ENCODE peak calls at places on chromosomes 7 and 10, in ten cellular contexts. T, X, I, E, Q, N, O, D, A and U are unnamed samples.

GRCh38 chr7:73831656-73832579 is 1.1 kb downstream of the CLDN4 start:
- DNase-seq in T (no peak), X (no peak), I (no peak), E (no peak), Q (no peak), N (no peak), O (no peak), D (no peak), A (peak; percentile 58), U (no peak)

GRCh38 chr10:5291501-5292195 is 73.1 kb upstream of the UCN3 start:
- DNase-seq in T (peak; percentile 52), X (peak; percentile 68), I (peak; percentile 62), E (peak; percentile 90), Q (peak; percentile 82), N (no peak), O (peak; percentile 42), D (peak; percentile 58), A (peak; percentile 38), U (peak; percentile 65)

GRCh38 chr10:71921319-71922027 is 42.7 kb upstream of the CHST3 start:
- DNase-seq in T (peak; percentile 58), X (no peak), I (no peak), E (peak; percentile 77), Q (peak; percentile 84), N (no peak), O (no peak), D (no peak), A (no peak), U (no peak)

GRCh38 chr7:151459726-151460473 is 20.0 kb upstream of the CRYGN start:
- DNase-seq in T (peak; percentile 77), X (no peak), I (no peak), E (peak; percentile 97), Q (peak; percentile 84), N (no peak), O (no peak), D (no peak), A (peak; percentile 79), U (no peak)

GRCh38 chr10:57867226-57867625 is 400.5 kb downstream of the IPMK start:
- DNase-seq in T (no peak), X (no peak), I (no peak), E (no peak), Q (no peak), N (no peak), O (no peak), D (no peak), A (no peak), U (no peak)

GRCh38 chr7:22639400-22639799 is 87.6 kb upstream of the IL6 start:
- DNase-seq in T (no peak), X (no peak), I (no peak), E (peak; percentile 65), Q (no peak), N (no peak), O (no peak), D (no peak), A (no peak), U (no peak)

GRCh38 chr7:128136215-128136597 is 104.9 kb upstream of the LEP start:
- DNase-seq in T (no peak), X (no peak), I (no peak), E (no peak), Q (no peak), N (no peak), O (no peak), D (no peak), A (no peak), U (no peak)

GRCh38 chr10:88652621-88653020 is 11.6 kb upstream of the LIPF start:
- DNase-seq in T (no peak), X (no peak), I (no peak), E (no peak), Q (no peak), N (no peak), O (no peak), D (no peak), A (no peak), U (no peak)

GRCh38 chr7:142009142-142009541 is 13.5 kb downstream of the MGAM start:
- DNase-seq in T (no peak), X (no peak), I (no peak), E (no peak), Q (no peak), N (no peak), O (no peak), D (no peak), A (no peak), U (no peak)

GRCh38 chr10:87896216-87896615 is 32.8 kb downstream of the PTEN start:
- DNase-seq in T (no peak), X (no peak), I (no peak), E (no peak), Q (no peak), N (no peak), O (no peak), D (no peak), A (no peak), U (no peak)

GRCh38 chr10:16186564-16186963 is 250.2 kb upstream of the PTER start:
- DNase-seq in T (no peak), X (no peak), I (no peak), E (no peak), Q (no peak), N (no peak), O (no peak), D (no peak), A (no peak), U (no peak)

GRCh38 chr7:140304071-140304799 is 94.1 kb downstream of the SLC37A3 start:
- DNase-seq in T (no peak), X (peak; percentile 70), I (peak; percentile 69), E (peak; percentile 60), Q (peak; percentile 4), N (no peak), O (no peak), D (no peak), A (peak; percentile 53), U (no peak)

GRCh38 chr7:72435366-72435765 is 23.2 kb upstream of the CALN1 start:
- DNase-seq in T (peak; percentile 46), X (no peak), I (no peak), E (peak; percentile 2), Q (no peak), N (no peak), O (no peak), D (no peak), A (no peak), U (no peak)

GRCh38 chr7:27156508-27156898 is at the start of gene HOXA7:
- DNase-seq in T (no peak), X (no peak), I (no peak), E (no peak), Q (no peak), N (no peak), O (no peak), D (no peak), A (no peak), U (no peak)

GRCh38 chr10:34222359-34222758 is 592.7 kb downstream of the PARD3 start:
- DNase-seq in T (no peak), X (no peak), I (no peak), E (no peak), Q (no peak), N (no peak), O (no peak), D (no peak), A (no peak), U (no peak)

GRCh38 chr7:5854738-5855137 is 25.9 kb upstream of the OCM start:
- DNase-seq in T (no peak), X (no peak), I (no peak), E (no peak), Q (no peak), N (no peak), O (no peak), D (no peak), A (no peak), U (no peak)

GRCh38 chr7:50657341-50657873 is 92.2 kb upstream of the DDC start:
- DNase-seq in T (peak; percentile 68), X (no peak), I (no peak), E (peak; percentile 86), Q (peak; percentile 52), N (no peak), O (no peak), D (no peak), A (no peak), U (no peak)

GRCh38 chr10:124063736-124064135 is 29.7 kb downstream of the CHST15 start:
- DNase-seq in T (no peak), X (no peak), I (no peak), E (peak; percentile 86), Q (peak; percentile 77), N (no peak), O (no peak), D (no peak), A (peak; percentile 32), U (no peak)

GRCh38 chr7:101838837-101839483 is 21.5 kb downstream of the CUX1 start:
- DNase-seq in T (no peak), X (no peak), I (no peak), E (no peak), Q (no peak), N (no peak), O (no peak), D (no peak), A (no peak), U (no peak)

GRCh38 chr7:112205348-112206237 is 606 bp downstream of the DOCK4 start:
- DNase-seq in T (peak; percentile 73), X (peak; percentile 48), I (peak; percentile 28), E (peak; percentile 78), Q (peak; percentile 55), N (no peak), O (no peak), D (peak; percentile 26), A (peak; percentile 48), U (peak; percentile 31)

GRCh38 chr7:4166340-4166739 is 515.8 kb upstream of the FOXK1 start:
- DNase-seq in T (no peak), X (no peak), I (no peak), E (no peak), Q (no peak), N (no peak), O (no peak), D (no peak), A (no peak), U (no peak)

GRCh38 chr7:133355325-133355708 is 102.4 kb downstream of the EXOC4 start:
- DNase-seq in T (no peak), X (no peak), I (no peak), E (peak; percentile 91), Q (no peak), N (no peak), O (no peak), D (no peak), A (no peak), U (no peak)

GRCh38 chr10:68178592-68178991 is 53.3 kb downstream of the ATOH7 start:
- DNase-seq in T (no peak), X (no peak), I (no peak), E (no peak), Q (no peak), N (no peak), O (no peak), D (no peak), A (no peak), U (no peak)

GRCh38 chr7:46900312-46901263 is 681.3 kb downstream of the TNS3 start:
- DNase-seq in T (peak; percentile 21), X (no peak), I (no peak), E (peak; percentile 59), Q (no peak), N (no peak), O (no peak), D (no peak), A (no peak), U (no peak)

GRCh38 chr7:64887756-64888508 is 15.1 kb upstream of the ZNF273 start:
- DNase-seq in T (no peak), X (peak; percentile 55), I (peak; percentile 51), E (no peak), Q (no peak), N (no peak), O (peak; percentile 18), D (no peak), A (peak; percentile 27), U (peak; percentile 27)